ENCODE peak calls at places on chromosomes 5 and 9, in six cellular contexts. One of them, this sample, is unnamed.
A peak's percentile ranks its signal among the peaks of the same experiment; 100 is the strongest.

GRCh38 chr9:16718952-16719351 is 151.5 kb downstream of the BNC2 start:
- DNase-seq in HCT116: no peak
- DNase-seq in AG09319: no peak
- DNase-seq in endodermal cell: no peak
- DNase-seq in HFFc6: no peak
- DNase-seq in WTC11: no peak
- DNase-seq in this sample: no peak

GRCh38 chr5:156474251-156474650 is 147.3 kb downstream of the SGCD start:
- DNase-seq in HCT116: no peak
- DNase-seq in WTC11: no peak
- DNase-seq in endodermal cell: no peak
- DNase-seq in HFFc6: no peak
- DNase-seq in AG09319: no peak
- DNase-seq in this sample: no peak

GRCh38 chr5:1952456-1953099 is 69.9 kb upstream of the IRX4 start:
- DNase-seq in WTC11: peak; percentile 65
- DNase-seq in AG09319: no peak
- DNase-seq in HCT116: no peak
- DNase-seq in HFFc6: no peak
- DNase-seq in endodermal cell: peak; percentile 88
- DNase-seq in this sample: no peak

GRCh38 chr5:149646564-149646963 is 65.3 kb downstream of the ARHGEF37 start:
- DNase-seq in AG09319: no peak
- DNase-seq in WTC11: no peak
- DNase-seq in endodermal cell: peak; percentile 41
- DNase-seq in HCT116: no peak
- DNase-seq in HFFc6: no peak
- DNase-seq in this sample: peak; percentile 53

GRCh38 chr5:156475182-156475830 is 148.3 kb downstream of the SGCD start:
- DNase-seq in AG09319: no peak
- DNase-seq in HFFc6: no peak
- DNase-seq in HCT116: no peak
- DNase-seq in WTC11: no peak
- DNase-seq in endodermal cell: no peak
- DNase-seq in this sample: no peak

GRCh38 chr5:30581198-30581925 is 612.1 kb upstream of the CDH6 start:
- DNase-seq in WTC11: no peak
- DNase-seq in HCT116: no peak
- DNase-seq in AG09319: no peak
- DNase-seq in HFFc6: no peak
- DNase-seq in endodermal cell: no peak
- DNase-seq in this sample: no peak

GRCh38 chr9:106400950-106401349 is 462.0 kb upstream of the ZNF462 start:
- DNase-seq in HFFc6: no peak
- DNase-seq in AG09319: no peak
- DNase-seq in WTC11: no peak
- DNase-seq in HCT116: no peak
- DNase-seq in endodermal cell: no peak
- DNase-seq in this sample: no peak

GRCh38 chr5:162096448-162096847 is 28.9 kb downstream of the GABRG2 start:
- DNase-seq in endodermal cell: peak; percentile 65
- DNase-seq in HFFc6: no peak
- DNase-seq in WTC11: no peak
- DNase-seq in AG09319: no peak
- DNase-seq in HCT116: no peak
- DNase-seq in this sample: no peak

GRCh38 chr5:139667730-139668063 is 19.5 kb downstream of the CXXC5 start:
- DNase-seq in WTC11: no peak
- DNase-seq in HCT116: no peak
- DNase-seq in endodermal cell: no peak
- DNase-seq in HFFc6: peak; percentile 66
- DNase-seq in AG09319: no peak
- DNase-seq in this sample: no peak

GRCh38 chr5:54927097-54927746 is 58.2 kb downstream of the ESM1 start:
- DNase-seq in AG09319: no peak
- DNase-seq in WTC11: no peak
- DNase-seq in endodermal cell: no peak
- DNase-seq in HCT116: no peak
- DNase-seq in HFFc6: no peak
- DNase-seq in this sample: no peak

GRCh38 chr5:163585206-163585605 is 79.8 kb downstream of the MAT2B start:
- DNase-seq in WTC11: no peak
- DNase-seq in AG09319: no peak
- DNase-seq in HCT116: no peak
- DNase-seq in HFFc6: peak; percentile 62
- DNase-seq in endodermal cell: no peak
- DNase-seq in this sample: no peak

GRCh38 chr5:68745459-68745858 is 348.4 kb upstream of the SLC30A5 start:
- DNase-seq in HFFc6: no peak
- DNase-seq in endodermal cell: no peak
- DNase-seq in WTC11: no peak
- DNase-seq in HCT116: no peak
- DNase-seq in AG09319: no peak
- DNase-seq in this sample: no peak

GRCh38 chr5:78601622-78602314 is 46.8 kb downstream of the LHFPL2 start:
- DNase-seq in endodermal cell: no peak
- DNase-seq in WTC11: no peak
- DNase-seq in HFFc6: no peak
- DNase-seq in HCT116: no peak
- DNase-seq in AG09319: no peak
- DNase-seq in this sample: no peak

GRCh38 chr5:38259062-38259857 is 901 bp downstream of the EGFLAM start:
- DNase-seq in endodermal cell: no peak
- DNase-seq in WTC11: no peak
- DNase-seq in AG09319: no peak
- DNase-seq in HCT116: no peak
- DNase-seq in HFFc6: no peak
- DNase-seq in this sample: no peak

GRCh38 chr9:28318515-28318914 is 745.2 kb upstream of the C9orf72 start:
- DNase-seq in WTC11: no peak
- DNase-seq in HFFc6: no peak
- DNase-seq in HCT116: no peak
- DNase-seq in AG09319: no peak
- DNase-seq in endodermal cell: no peak
- DNase-seq in this sample: no peak

GRCh38 chr9:115595951-115596742 is 478.2 kb upstream of the TNC start:
- DNase-seq in AG09319: peak; percentile 95
- DNase-seq in HCT116: no peak
- DNase-seq in WTC11: no peak
- DNase-seq in HFFc6: peak; percentile 91
- DNase-seq in endodermal cell: no peak
- DNase-seq in this sample: no peak

GRCh38 chr5:98308960-98309359 is 464.5 kb upstream of the RGMB start:
- DNase-seq in HCT116: peak; percentile 19
- DNase-seq in WTC11: no peak
- DNase-seq in HFFc6: peak; percentile 28
- DNase-seq in endodermal cell: no peak
- DNase-seq in AG09319: no peak
- DNase-seq in this sample: no peak

GRCh38 chr5:129094924-129095797 is 612 bp downstream of the ISOC1 start:
- DNase-seq in WTC11: peak; percentile 60
- DNase-seq in HCT116: no peak
- DNase-seq in AG09319: no peak
- DNase-seq in endodermal cell: no peak
- DNase-seq in HFFc6: no peak
- DNase-seq in this sample: peak; percentile 65
- TF ChIP-seq CTCF in WTC11: no peak
- TF ChIP-seq CTCF in HCT116: peak; percentile 7
- TF ChIP-seq CTCF in AG09319: no peak
- TF ChIP-seq CTCF in endodermal cell: peak; percentile 17
- TF ChIP-seq CTCF in HFFc6: no peak
- TF ChIP-seq CTCF in this sample: no peak

DNA sequence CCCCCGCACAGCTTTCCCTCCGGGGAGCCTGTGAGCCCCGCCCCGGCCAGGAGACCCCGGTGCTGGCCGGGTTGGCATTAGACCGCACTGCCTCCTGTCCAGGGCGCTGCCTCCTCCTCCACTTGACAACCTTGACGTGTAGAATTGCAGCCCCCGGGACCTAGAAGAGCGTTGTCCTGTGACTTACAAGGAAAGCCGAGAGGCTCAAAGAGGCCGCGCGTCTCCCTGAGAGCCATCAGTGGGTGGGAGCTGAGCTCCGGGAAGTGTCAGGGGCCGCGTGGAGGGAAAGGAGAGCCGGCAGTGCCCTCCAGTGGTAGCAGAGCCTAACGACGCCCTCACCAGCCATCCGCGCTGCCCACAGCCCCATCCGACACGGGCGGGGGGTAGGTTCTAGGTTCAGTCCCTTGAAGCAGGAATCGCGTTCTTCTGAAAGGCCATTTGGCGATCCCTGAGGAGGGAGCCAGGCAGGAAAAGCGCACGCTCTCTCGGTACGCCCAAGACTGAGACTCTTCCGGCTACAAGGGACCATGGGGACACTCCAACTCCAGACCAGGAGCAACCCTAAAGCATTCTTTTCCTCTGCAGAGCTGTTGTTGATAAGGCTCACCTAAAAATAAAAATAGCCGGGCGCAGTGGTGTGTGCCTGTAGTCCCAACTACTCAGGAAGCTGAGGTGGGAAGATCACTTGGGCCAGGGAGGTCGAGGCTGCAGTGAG is 40.6 kb upstream of the SAP30L start:
- DNase-seq in AG09319: peak; percentile 28
- DNase-seq in HCT116: peak; percentile 40
- DNase-seq in endodermal cell: peak; percentile 96
- DNase-seq in WTC11: peak; percentile 86
- DNase-seq in HFFc6: peak; percentile 59
- DNase-seq in this sample: peak; percentile 76
- TF ChIP-seq CTCF in AG09319: peak; percentile 89
- TF ChIP-seq CTCF in HCT116: peak; percentile 85
- TF ChIP-seq CTCF in endodermal cell: peak; percentile 98
- TF ChIP-seq CTCF in WTC11: peak; percentile 86
- TF ChIP-seq CTCF in HFFc6: peak; percentile 89
- TF ChIP-seq CTCF in this sample: peak; percentile 78

DNA sequence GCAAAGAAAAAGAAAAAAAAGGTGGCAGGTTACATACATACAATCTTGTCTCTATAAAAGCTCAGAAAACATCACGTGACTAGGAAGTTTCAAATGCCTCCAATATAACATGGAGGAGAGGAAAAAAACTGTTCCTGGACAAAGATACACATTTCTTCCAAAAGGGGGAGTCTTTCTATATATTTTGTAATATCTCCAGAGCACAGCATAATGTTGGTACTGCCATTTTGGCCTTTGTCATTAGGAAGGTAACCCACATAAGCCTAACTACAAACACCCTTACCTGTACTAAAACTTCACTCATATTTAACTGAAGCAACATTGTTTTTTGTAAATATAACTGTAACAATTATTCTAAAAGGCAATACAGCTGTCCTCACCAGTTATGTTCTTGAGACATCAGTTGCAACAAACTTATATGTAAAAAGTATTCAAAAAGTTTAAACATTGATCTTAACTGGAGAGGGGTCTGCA is 1.2 kb upstream of the BTF3 start:
- DNase-seq in HCT116: peak; percentile 79
- DNase-seq in HFFc6: peak; percentile 69
- DNase-seq in endodermal cell: no peak
- DNase-seq in WTC11: no peak
- DNase-seq in AG09319: no peak
- DNase-seq in this sample: no peak
- TF ChIP-seq CTCF in HCT116: peak; percentile 57
- TF ChIP-seq CTCF in HFFc6: peak; percentile 77
- TF ChIP-seq CTCF in endodermal cell: peak; percentile 59
- TF ChIP-seq CTCF in WTC11: no peak
- TF ChIP-seq CTCF in AG09319: peak; percentile 19
- TF ChIP-seq CTCF in this sample: peak; percentile 50

DNA sequence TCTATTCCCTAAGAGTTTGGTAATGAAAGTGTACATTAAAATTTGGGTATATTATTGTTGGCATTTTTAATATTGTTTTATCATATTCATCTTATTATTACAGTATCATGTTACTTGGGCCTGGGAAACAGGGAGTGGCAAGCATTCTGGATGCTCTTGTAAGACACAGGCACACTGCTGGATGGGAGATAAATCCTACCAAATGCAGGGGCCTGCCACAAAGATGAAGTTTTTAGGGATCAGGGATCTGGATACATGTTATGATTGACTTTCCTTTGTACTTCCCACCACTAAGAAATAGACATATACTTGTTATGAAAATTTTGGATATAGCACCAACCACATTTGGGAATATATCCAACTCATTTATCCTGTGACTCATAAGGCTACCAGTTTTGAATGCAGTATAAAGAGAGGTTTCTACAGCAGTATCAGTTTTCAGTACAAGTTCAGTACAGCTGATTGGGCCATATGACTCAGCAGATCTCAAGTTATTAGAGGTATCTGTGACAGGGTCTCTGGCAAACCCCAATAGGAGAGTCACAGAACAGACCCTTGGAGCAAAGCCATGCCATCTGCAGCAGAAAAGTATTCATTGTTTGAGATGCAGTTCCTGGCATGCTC is 360.1 kb downstream of the DMAC1 start:
- DNase-seq in HCT116: no peak
- DNase-seq in AG09319: no peak
- DNase-seq in WTC11: no peak
- DNase-seq in HFFc6: no peak
- DNase-seq in endodermal cell: no peak
- DNase-seq in this sample: no peak
- TF ChIP-seq CTCF in HCT116: no peak
- TF ChIP-seq CTCF in AG09319: no peak
- TF ChIP-seq CTCF in WTC11: no peak
- TF ChIP-seq CTCF in HFFc6: no peak
- TF ChIP-seq CTCF in endodermal cell: no peak
- TF ChIP-seq CTCF in this sample: no peak

DNA sequence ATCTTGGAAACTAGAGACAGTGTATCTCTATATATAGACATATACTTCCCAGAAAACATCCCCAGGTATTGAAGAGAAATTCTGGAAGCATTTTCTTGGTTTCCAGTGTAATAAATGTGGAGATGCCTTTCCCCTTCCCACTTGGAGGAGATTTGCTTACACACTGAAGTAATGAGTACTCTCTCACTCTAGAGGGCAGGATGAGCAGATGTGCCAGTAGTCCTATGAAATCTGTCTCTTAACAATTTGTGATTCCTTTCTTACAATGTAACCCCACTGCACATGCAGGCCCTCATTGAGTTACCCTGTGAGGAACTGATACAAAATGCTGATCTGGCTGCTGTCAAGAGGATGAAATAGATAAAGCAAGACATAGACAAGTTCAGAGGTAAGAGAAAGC is 567.2 kb downstream of the SLCO4C1 start:
- DNase-seq in AG09319: no peak
- DNase-seq in WTC11: no peak
- DNase-seq in endodermal cell: no peak
- DNase-seq in HFFc6: no peak
- DNase-seq in HCT116: peak; percentile 19
- DNase-seq in this sample: no peak
- TF ChIP-seq CTCF in AG09319: no peak
- TF ChIP-seq CTCF in WTC11: no peak
- TF ChIP-seq CTCF in endodermal cell: peak; percentile 70
- TF ChIP-seq CTCF in HFFc6: no peak
- TF ChIP-seq CTCF in HCT116: no peak
- TF ChIP-seq CTCF in this sample: no peak

GRCh38 chr9:103789686-103790085 is 304.4 kb upstream of the SMC2 start:
- DNase-seq in HCT116: no peak
- DNase-seq in AG09319: no peak
- DNase-seq in WTC11: no peak
- DNase-seq in endodermal cell: no peak
- DNase-seq in HFFc6: no peak
- DNase-seq in this sample: no peak
- TF ChIP-seq CTCF in HCT116: no peak
- TF ChIP-seq CTCF in AG09319: peak; percentile 18
- TF ChIP-seq CTCF in WTC11: no peak
- TF ChIP-seq CTCF in endodermal cell: peak; percentile 67
- TF ChIP-seq CTCF in HFFc6: peak; percentile 58
- TF ChIP-seq CTCF in this sample: peak; percentile 48

This sample was measured in mesothelial cell of epicardium.